ENCODE peak calls at places on chromosomes 12 and 14, in five cellular contexts. One of them, this sample, is unnamed.

GRCh38 chr14:89415139-89415538 is 1.9 kb downstream of the FOXN3 start:
- DNase-seq in cardiac muscle cell: no peak
- DNase-seq in colonic mucosa: no peak
- DNase-seq in brain microvascular endothelial cell: no peak
- DNase-seq in adrenal gland: no peak
- DNase-seq in this sample: no peak

GRCh38 chr14:91363776-91364523 is 53.7 kb downstream of the CCDC88C start:
- DNase-seq in cardiac muscle cell: no peak
- DNase-seq in colonic mucosa: no peak
- DNase-seq in brain microvascular endothelial cell: no peak
- DNase-seq in adrenal gland: no peak
- DNase-seq in this sample: no peak

GRCh38 chr14:79543966-79544365 is 667.3 kb downstream of the DIO2 start:
- DNase-seq in cardiac muscle cell: peak
- DNase-seq in colonic mucosa: no peak
- DNase-seq in brain microvascular endothelial cell: peak
- DNase-seq in adrenal gland: no peak
- DNase-seq in this sample: peak

GRCh38 chr14:104787736-104788532 is 7.6 kb downstream of the AKT1 start:
- DNase-seq in cardiac muscle cell: no peak
- DNase-seq in colonic mucosa: no peak
- DNase-seq in brain microvascular endothelial cell: no peak
- DNase-seq in adrenal gland: no peak
- DNase-seq in this sample: no peak

GRCh38 chr12:76031081-76031413 is 529 bp downstream of the PHLDA1 start:
- DNase-seq in cardiac muscle cell: no peak
- DNase-seq in colonic mucosa: no peak
- DNase-seq in brain microvascular endothelial cell: no peak
- DNase-seq in adrenal gland: no peak
- DNase-seq in this sample: no peak

GRCh38 chr12:51383281-51383905 is 7.8 kb downstream of the GALNT6 start:
- DNase-seq in cardiac muscle cell: no peak
- DNase-seq in colonic mucosa: no peak
- DNase-seq in brain microvascular endothelial cell: no peak
- DNase-seq in adrenal gland: no peak
- DNase-seq in this sample: no peak

GRCh38 chr12:113805673-113806072 is 160.5 kb downstream of the RBM19 start:
- DNase-seq in cardiac muscle cell: no peak
- DNase-seq in colonic mucosa: no peak
- DNase-seq in brain microvascular endothelial cell: no peak
- DNase-seq in adrenal gland: no peak
- DNase-seq in this sample: no peak

GRCh38 chr14:55712505-55712904 is 132.5 kb downstream of the KTN1 start:
- DNase-seq in cardiac muscle cell: no peak
- DNase-seq in colonic mucosa: no peak
- DNase-seq in brain microvascular endothelial cell: no peak
- DNase-seq in adrenal gland: peak
- DNase-seq in this sample: no peak

GRCh38 chr12:124172646-124173045 is 122.2 kb upstream of the RFLNA start:
- DNase-seq in cardiac muscle cell: no peak
- DNase-seq in colonic mucosa: no peak
- DNase-seq in brain microvascular endothelial cell: no peak
- DNase-seq in adrenal gland: no peak
- DNase-seq in this sample: peak

GRCh38 chr14:58626441-58626840 is 11.3 kb upstream of the DACT1 start:
- DNase-seq in cardiac muscle cell: no peak
- DNase-seq in colonic mucosa: no peak
- DNase-seq in brain microvascular endothelial cell: no peak
- DNase-seq in adrenal gland: no peak
- DNase-seq in this sample: peak

GRCh38 chr12:130933269-130933995 is 20.3 kb upstream of the ADGRD1 start:
- DNase-seq in cardiac muscle cell: no peak
- DNase-seq in colonic mucosa: no peak
- DNase-seq in brain microvascular endothelial cell: no peak
- DNase-seq in adrenal gland: no peak
- DNase-seq in this sample: no peak

GRCh38 chr12:62683724-62684501 is 217.3 kb downstream of the MON2 start:
- DNase-seq in cardiac muscle cell: no peak
- DNase-seq in colonic mucosa: peak
- DNase-seq in brain microvascular endothelial cell: no peak
- DNase-seq in adrenal gland: peak
- DNase-seq in this sample: peak

GRCh38 chr14:82905762-82906161 is 1372.1 kb upstream of the SEL1L start:
- DNase-seq in cardiac muscle cell: peak
- DNase-seq in colonic mucosa: no peak
- DNase-seq in brain microvascular endothelial cell: no peak
- DNase-seq in adrenal gland: no peak
- DNase-seq in this sample: no peak

GRCh38 chr14:61403411-61403810 is 82.0 kb downstream of the PRKCH start:
- DNase-seq in cardiac muscle cell: peak
- DNase-seq in colonic mucosa: no peak
- DNase-seq in brain microvascular endothelial cell: no peak
- DNase-seq in adrenal gland: no peak
- DNase-seq in this sample: no peak

DNA sequence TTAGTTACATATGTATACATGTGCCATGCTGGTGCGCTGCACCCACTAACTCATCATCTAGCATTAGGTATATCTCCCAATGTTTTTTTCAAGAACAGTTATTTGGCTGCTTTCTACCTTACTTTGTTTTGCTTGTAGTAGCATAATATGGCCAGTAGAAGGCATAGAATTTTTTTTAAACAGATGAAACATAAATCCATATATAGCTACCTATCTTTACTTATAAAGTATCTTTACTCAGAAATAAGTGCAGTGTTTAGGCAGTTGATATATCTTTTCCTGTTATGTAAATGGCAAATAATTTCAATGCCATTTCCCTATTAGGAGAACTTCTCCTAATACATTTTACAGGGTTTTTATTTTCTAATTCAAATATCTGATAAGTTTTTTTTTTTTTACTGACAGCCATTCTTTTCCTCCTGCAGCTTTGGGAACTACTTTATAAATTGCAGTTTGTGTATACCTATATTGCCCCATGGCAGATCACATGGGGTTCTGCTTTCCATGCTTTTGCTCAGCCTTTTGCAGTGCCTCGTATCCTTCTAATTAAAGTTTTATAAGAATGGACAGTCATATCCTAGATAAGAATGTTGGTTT is 143.1 kb downstream of the PCNX1 start:
- DNase-seq in cardiac muscle cell: no peak
- DNase-seq in colonic mucosa: no peak
- DNase-seq in brain microvascular endothelial cell: no peak
- DNase-seq in adrenal gland: no peak
- DNase-seq in this sample: peak
- TF ChIP-seq CTCF in cardiac muscle cell: peak
- TF ChIP-seq CTCF in colonic mucosa: no peak
- TF ChIP-seq CTCF in brain microvascular endothelial cell: peak
- TF ChIP-seq CTCF in adrenal gland: peak
- TF ChIP-seq CTCF in this sample: peak

GRCh38 chr12:109773384-109774011 is 59.7 kb downstream of the TRPV4 start:
- DNase-seq in cardiac muscle cell: no peak
- DNase-seq in colonic mucosa: peak
- DNase-seq in brain microvascular endothelial cell: no peak
- DNase-seq in adrenal gland: peak
- DNase-seq in this sample: no peak
- H3K4me3 ChIP-seq in cardiac muscle cell: no peak
- H3K4me3 ChIP-seq in colonic mucosa: no peak
- H3K4me3 ChIP-seq in brain microvascular endothelial cell: no peak
- H3K4me3 ChIP-seq in adrenal gland: peak
- H3K4me3 ChIP-seq in this sample: no peak

GRCh38 chr12:20716037-20716436 is 20.9 kb downstream of the SLCO1C1 start:
- DNase-seq in cardiac muscle cell: peak
- DNase-seq in colonic mucosa: peak
- DNase-seq in brain microvascular endothelial cell: no peak
- DNase-seq in adrenal gland: no peak
- DNase-seq in this sample: no peak
- TF ChIP-seq CTCF in cardiac muscle cell: no peak
- TF ChIP-seq CTCF in colonic mucosa: peak
- TF ChIP-seq CTCF in brain microvascular endothelial cell: no peak
- TF ChIP-seq CTCF in adrenal gland: no peak
- TF ChIP-seq CTCF in this sample: no peak

DNA sequence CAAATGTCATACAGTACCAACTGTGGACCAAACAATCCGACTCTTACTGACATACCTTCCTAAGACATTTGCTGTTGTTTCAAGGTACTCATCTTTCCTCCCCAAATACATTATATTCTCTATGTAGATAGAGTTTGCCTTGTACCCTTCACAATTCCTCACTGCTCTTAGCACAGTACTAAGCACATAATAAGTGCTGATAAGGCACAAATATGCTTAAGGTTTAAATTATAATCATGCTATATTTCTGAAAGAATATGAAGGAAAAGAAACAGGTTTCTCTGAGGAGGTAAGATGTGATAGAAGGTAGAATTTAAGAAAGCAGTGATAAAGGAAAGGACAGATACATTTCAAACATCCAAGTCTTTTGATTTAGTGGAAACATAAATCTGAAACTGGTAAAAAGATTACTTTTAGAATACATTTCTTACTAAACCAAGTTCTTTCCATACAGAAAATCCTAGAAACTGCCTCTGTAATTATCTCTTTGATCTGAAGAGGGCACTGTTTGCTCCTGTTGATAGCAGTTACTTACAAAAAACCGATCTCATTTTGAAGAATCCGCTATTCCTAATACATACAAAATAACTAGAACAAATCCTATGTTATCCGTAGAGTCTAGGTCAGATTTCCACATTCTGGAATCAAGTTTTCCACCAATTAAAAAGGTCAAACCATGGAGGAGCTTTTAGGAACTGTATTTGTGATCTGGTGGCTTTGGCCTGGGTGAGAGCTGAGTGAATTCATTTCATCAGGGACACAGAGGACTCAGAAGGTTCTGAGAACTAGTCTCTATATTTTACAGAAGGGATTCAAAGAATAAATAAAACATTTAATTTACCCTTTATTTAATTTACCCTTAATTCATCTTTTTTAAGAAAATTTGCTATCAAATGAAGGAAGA is 311.9 kb downstream of the DAD1 start:
- DNase-seq in cardiac muscle cell: peak
- DNase-seq in colonic mucosa: no peak
- DNase-seq in brain microvascular endothelial cell: no peak
- DNase-seq in adrenal gland: no peak
- DNase-seq in this sample: peak
- H3K4me3 ChIP-seq in cardiac muscle cell: no peak
- H3K4me3 ChIP-seq in colonic mucosa: no peak
- H3K4me3 ChIP-seq in brain microvascular endothelial cell: no peak
- H3K4me3 ChIP-seq in adrenal gland: no peak
- H3K4me3 ChIP-seq in this sample: no peak

GRCh38 chr14:94969766-94970165 is 187.6 kb downstream of the DICER1 start:
- DNase-seq in cardiac muscle cell: no peak
- DNase-seq in colonic mucosa: no peak
- DNase-seq in brain microvascular endothelial cell: no peak
- DNase-seq in adrenal gland: no peak
- DNase-seq in this sample: no peak
- TF ChIP-seq CTCF in cardiac muscle cell: no peak
- TF ChIP-seq CTCF in colonic mucosa: no peak
- TF ChIP-seq CTCF in brain microvascular endothelial cell: no peak
- TF ChIP-seq CTCF in adrenal gland: no peak
- TF ChIP-seq CTCF in this sample: no peak

DNA sequence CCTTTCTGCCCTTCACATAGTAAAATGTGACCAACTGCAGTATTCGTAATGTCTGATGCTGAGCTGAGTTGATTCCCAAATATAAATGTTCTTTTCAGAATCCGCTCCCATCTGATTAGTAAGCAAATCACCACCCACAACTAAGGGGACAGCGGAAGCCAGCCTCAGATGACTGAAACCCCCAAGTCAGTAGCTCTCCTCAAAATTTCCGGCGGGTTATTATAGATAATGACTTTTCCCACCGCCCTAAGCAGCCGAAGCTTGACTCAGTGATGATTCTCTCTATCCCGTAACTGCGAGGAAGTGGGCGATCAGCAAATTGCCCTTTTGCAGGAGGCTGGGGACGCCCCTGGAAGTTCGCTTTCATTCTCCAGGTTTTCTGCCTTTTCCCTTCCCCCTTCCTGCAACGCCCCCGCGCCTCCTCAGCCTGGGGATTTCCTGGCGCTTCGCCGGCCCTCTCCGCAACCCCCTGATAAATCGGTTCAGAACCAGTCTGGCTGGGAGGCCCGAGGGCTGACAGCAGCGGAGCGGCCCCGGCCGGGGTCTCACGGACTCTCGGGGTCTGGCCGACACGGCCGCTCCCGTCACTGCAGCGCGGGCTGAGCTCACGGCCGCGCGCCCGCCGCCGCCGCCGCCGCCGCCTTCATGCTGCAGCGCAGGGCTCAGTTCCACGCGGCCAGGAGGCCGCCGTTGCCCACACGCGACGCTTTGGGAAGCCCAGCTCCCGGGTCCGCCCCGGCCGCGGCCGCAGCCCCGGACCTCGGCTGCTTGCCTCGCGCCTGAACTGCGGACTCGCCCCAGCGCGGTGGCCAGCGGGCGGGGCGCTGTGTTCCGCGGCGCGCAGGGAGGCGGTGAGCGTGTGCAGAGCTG is at the start of gene LRFN5:
- DNase-seq in cardiac muscle cell: peak
- DNase-seq in colonic mucosa: peak
- DNase-seq in brain microvascular endothelial cell: no peak
- DNase-seq in adrenal gland: peak
- DNase-seq in this sample: peak
- H3K4me3 ChIP-seq in cardiac muscle cell: peak
- H3K4me3 ChIP-seq in colonic mucosa: peak
- H3K4me3 ChIP-seq in brain microvascular endothelial cell: peak
- H3K4me3 ChIP-seq in adrenal gland: peak
- H3K4me3 ChIP-seq in this sample: peak

GRCh38 chr12:53268009-53268636 is at the start of gene ESPL1:
- DNase-seq in cardiac muscle cell: peak
- DNase-seq in colonic mucosa: peak
- DNase-seq in brain microvascular endothelial cell: peak
- DNase-seq in adrenal gland: peak
- DNase-seq in this sample: peak
- TF ChIP-seq CTCF in cardiac muscle cell: peak
- TF ChIP-seq CTCF in colonic mucosa: no peak
- TF ChIP-seq CTCF in brain microvascular endothelial cell: peak
- TF ChIP-seq CTCF in adrenal gland: no peak
- TF ChIP-seq CTCF in this sample: peak

GRCh38 chr14:68279437-68279720 is 459.8 kb downstream of the RAD51B start:
- DNase-seq in cardiac muscle cell: no peak
- DNase-seq in colonic mucosa: no peak
- DNase-seq in brain microvascular endothelial cell: no peak
- DNase-seq in adrenal gland: no peak
- DNase-seq in this sample: no peak
- H3K4me3 ChIP-seq in cardiac muscle cell: no peak
- H3K4me3 ChIP-seq in colonic mucosa: no peak
- H3K4me3 ChIP-seq in brain microvascular endothelial cell: no peak
- H3K4me3 ChIP-seq in adrenal gland: no peak
- H3K4me3 ChIP-seq in this sample: no peak

This sample was measured in cardiac fibroblast.